ENCODE peak calls at places on chromosomes 16 and 17, in seven cellular contexts. M is astrocyte of the hippocampus, O is testis, A is GF-D8, X is ELR, C is adrenal gland, K is RPMI8226. G is an unnamed sample.

GRCh38 chr17:39104046-39104445 is 47.4 kb downstream of the PLXDC1 start:
- DNase-seq in X (peak; percentile 43), A (no peak), M (peak; percentile 19), C (no peak), O (no peak), K (no peak), G (no peak)

GRCh38 chr16:68062910-68063393 is 22.2 kb upstream of the NFATC3 start:
- DNase-seq in O (no peak), X (no peak), A (no peak), M (no peak), C (no peak), K (no peak), G (no peak)

GRCh38 chr17:42359133-42359532 is 29.1 kb downstream of the STAT3 start:
- DNase-seq in C (no peak), A (no peak), O (no peak), X (no peak), M (no peak), K (no peak), G (no peak)

GRCh38 chr17:2905697-2906595 is 109.7 kb downstream of the RAP1GAP2 start:
- DNase-seq in X (no peak), A (peak; percentile 37), C (no peak), M (no peak), K (no peak), O (no peak), G (no peak)

GRCh38 chr16:85810097-85810741 is 10.7 kb downstream of the COX4I1 start:
- DNase-seq in K (no peak), C (no peak), X (no peak), A (no peak), O (no peak), M (no peak), G (no peak)

GRCh38 chr17:9195961-9196668 is 174.8 kb downstream of the NTN1 start:
- DNase-seq in A (no peak), K (no peak), M (peak; percentile 15), C (no peak), O (no peak), X (no peak), G (no peak)

GRCh38 chr16:78562650-78563049 is 463.2 kb downstream of the WWOX start:
- DNase-seq in M (no peak), A (no peak), X (no peak), K (no peak), O (no peak), C (no peak), G (no peak)

GRCh38 chr17:82188001-82188961 is 24.4 kb downstream of the CCDC57 start:
- DNase-seq in K (no peak), O (no peak), X (no peak), M (no peak), A (no peak), C (no peak), G (no peak)

GRCh38 chr16:17396762-17397498 is 73.8 kb downstream of the XYLT1 start:
- DNase-seq in C (peak; percentile 61), X (peak; percentile 12), O (peak; percentile 50), A (no peak), M (peak; percentile 47), K (peak; percentile 25), G (no peak)

GRCh38 chr17:79777844-79778503 is at the start of gene CBX2:
- DNase-seq in X (peak; percentile 83), C (peak; percentile 72), K (peak; percentile 87), O (peak; percentile 79), M (peak; percentile 92), A (peak; percentile 13), G (peak; percentile 50)

GRCh38 chr16:72927199-72928088 is 120.5 kb downstream of the ZFHX3 start:
- DNase-seq in K (no peak), M (peak; percentile 89), C (peak; percentile 24), A (peak; percentile 86), X (peak; percentile 87), O (no peak), G (peak; percentile 34)

GRCh38 chr16:57203451-57203850 is 17.3 kb downstream of the RSPRY1 start:
- DNase-seq in X (no peak), C (no peak), A (no peak), O (no peak), K (no peak), M (no peak), G (peak; percentile 66)

GRCh38 chr17:42307362-42307927 is 19.1 kb downstream of the STAT5A start:
- DNase-seq in A (no peak), M (no peak), C (no peak), O (no peak), X (no peak), K (no peak), G (no peak)

GRCh38 chr17:1511756-1512321 is 4.6 kb downstream of the INPP5K start:
- DNase-seq in O (peak; percentile 54), M (peak; percentile 69), K (no peak), C (no peak), X (no peak), A (no peak), G (no peak)